ENCODE peak calls at places on chromosomes 11 and 22, in six cellular contexts. F is naive thymus-derived CD8-positive, alpha-beta T cell; O is stimulated activated CD4-positive, alpha-beta T cell treated with anti-CD3 and anti-CD28 coated beads, Interleukin-15, amount 100 ng/mL, for 24 hours; B is non-pigmented ciliary epithelial cell; P is stimulated activated CD8-positive, alpha-beta memory T cell treated with anti-CD3 and anti-CD28 coated beads, Interleukin-4, amount 100 ng/mL, for 24 hours; H is activated CD4-positive, alpha-beta T cell treated with anti-CD3 and anti-CD28 coated beads, Interleukin-2, amount 50 U/mL, for 48 hours. W is an unnamed sample.

GRCh38 chr11:103525069-103525468 is 415.8 kb downstream of the DYNC2H1 start:
- DNase-seq in H (no peak), O (no peak), B (peak), P (no peak), F (no peak), W (peak)

GRCh38 chr22:46281866-46282678 is 14.3 kb downstream of the TTC38 start:
- DNase-seq in P (no peak), B (no peak), H (no peak), F (no peak), O (no peak), W (no peak)

GRCh38 chr11:44861829-44862545 is 88.7 kb downstream of the TP53I11 start:
- DNase-seq in F (peak), H (peak), P (peak), B (peak), O (peak), W (peak)

GRCh38 chr22:19579113-19579811 is 55.1 kb upstream of the CLDN5 start:
- DNase-seq in P (no peak), H (no peak), B (no peak), F (no peak), O (peak), W (no peak)

GRCh38 chr11:1478544-1478943 is 8.0 kb downstream of the MOB2 start:
- DNase-seq in P (no peak), O (no peak), H (no peak), F (no peak), B (no peak), W (no peak)

GRCh38 chr11:77705877-77706579 is 68.4 kb upstream of the CLNS1A start:
- DNase-seq in B (no peak), O (no peak), H (no peak), P (no peak), F (no peak), W (no peak)

GRCh38 chr11:62472063-62472884 is 53.4 kb downstream of the SCGB1A1 start:
- DNase-seq in P (no peak), F (no peak), B (no peak), O (peak), H (no peak), W (peak)

GRCh38 chr22:42644422-42645340 is 4.3 kb upstream of the ATP5MGL start:
- DNase-seq in O (no peak), H (no peak), P (no peak), B (no peak), F (no peak), W (no peak)

GRCh38 chr11:114132944-114133394 is 73.5 kb downstream of the ZBTB16 start:
- DNase-seq in O (no peak), F (no peak), H (no peak), P (no peak), B (no peak), W (no peak)